ENCODE peak calls at places on chromosomes 5 and 9, in four cellular contexts. One of them, this sample, is unnamed.

GRCh38 chr5:40437452-40437861 is 242.3 kb upstream of the PTGER4 start:
- DNase-seq in CD8-positive, alpha-beta T cell: no peak
- DNase-seq in effector memory CD4-positive, alpha-beta T cell: peak; percentile 5
- DNase-seq in psoas muscle: no peak
- DNase-seq in this sample: peak; percentile 57

GRCh38 chr5:142641681-142642080 is 44.2 kb downstream of the FGF1 start:
- DNase-seq in psoas muscle: no peak
- DNase-seq in effector memory CD4-positive, alpha-beta T cell: no peak
- DNase-seq in CD8-positive, alpha-beta T cell: no peak
- DNase-seq in this sample: no peak

GRCh38 chr5:68149189-68149588 is 66.4 kb upstream of the PIK3R1 start:
- DNase-seq in CD8-positive, alpha-beta T cell: no peak
- DNase-seq in effector memory CD4-positive, alpha-beta T cell: no peak
- DNase-seq in psoas muscle: no peak
- DNase-seq in this sample: no peak

GRCh38 chr5:146428658-146429057 is 18.5 kb upstream of the TCERG1 start:
- DNase-seq in CD8-positive, alpha-beta T cell: no peak
- DNase-seq in effector memory CD4-positive, alpha-beta T cell: no peak
- DNase-seq in psoas muscle: no peak
- DNase-seq in this sample: no peak

GRCh38 chr9:34381323-34381722 is 4.6 kb upstream of the MYORG start:
- DNase-seq in effector memory CD4-positive, alpha-beta T cell: no peak
- DNase-seq in CD8-positive, alpha-beta T cell: no peak
- DNase-seq in psoas muscle: no peak
- DNase-seq in this sample: peak; percentile 23

GRCh38 chr5:17327048-17327447 is 109.6 kb downstream of the BASP1 start:
- DNase-seq in CD8-positive, alpha-beta T cell: no peak
- DNase-seq in effector memory CD4-positive, alpha-beta T cell: no peak
- DNase-seq in psoas muscle: no peak
- DNase-seq in this sample: no peak

GRCh38 chr9:1951446-1951845 is 63.7 kb upstream of the SMARCA2 start:
- DNase-seq in CD8-positive, alpha-beta T cell: no peak
- DNase-seq in effector memory CD4-positive, alpha-beta T cell: no peak
- DNase-seq in psoas muscle: no peak
- DNase-seq in this sample: no peak

GRCh38 chr9:117547904-117548303 is 133.0 kb upstream of the ASTN2 start:
- DNase-seq in effector memory CD4-positive, alpha-beta T cell: no peak
- DNase-seq in CD8-positive, alpha-beta T cell: no peak
- DNase-seq in psoas muscle: no peak
- DNase-seq in this sample: no peak

GRCh38 chr9:80157128-80157527 is 585.4 kb downstream of the TLE4 start:
- DNase-seq in psoas muscle: no peak
- DNase-seq in effector memory CD4-positive, alpha-beta T cell: no peak
- DNase-seq in CD8-positive, alpha-beta T cell: no peak
- DNase-seq in this sample: no peak

GRCh38 chr9:80157561-80157983 is 585.8 kb downstream of the TLE4 start:
- DNase-seq in psoas muscle: no peak
- DNase-seq in effector memory CD4-positive, alpha-beta T cell: no peak
- DNase-seq in CD8-positive, alpha-beta T cell: no peak
- DNase-seq in this sample: no peak

GRCh38 chr9:80158150-80158549 is 586.4 kb downstream of the TLE4 start:
- DNase-seq in effector memory CD4-positive, alpha-beta T cell: no peak
- DNase-seq in psoas muscle: no peak
- DNase-seq in CD8-positive, alpha-beta T cell: no peak
- DNase-seq in this sample: no peak

GRCh38 chr9:80156262-80156661 is 584.5 kb downstream of the TLE4 start:
- DNase-seq in effector memory CD4-positive, alpha-beta T cell: no peak
- DNase-seq in psoas muscle: no peak
- DNase-seq in CD8-positive, alpha-beta T cell: no peak
- DNase-seq in this sample: no peak

GRCh38 chr9:80156725-80157124 is 585.0 kb downstream of the TLE4 start:
- DNase-seq in psoas muscle: no peak
- DNase-seq in CD8-positive, alpha-beta T cell: no peak
- DNase-seq in effector memory CD4-positive, alpha-beta T cell: no peak
- DNase-seq in this sample: no peak
- H3K4me1 ChIP-seq in psoas muscle: no peaks in the 10 kb centered on the region
- H3K4me1 ChIP-seq in CD8-positive, alpha-beta T cell: no peaks in the 10 kb centered on the region
- H3K4me1 ChIP-seq in effector memory CD4-positive, alpha-beta T cell: no peaks in the 10 kb centered on the region
- H3K4me1 ChIP-seq in this sample: no peaks in the 10 kb centered on the region

DNA sequence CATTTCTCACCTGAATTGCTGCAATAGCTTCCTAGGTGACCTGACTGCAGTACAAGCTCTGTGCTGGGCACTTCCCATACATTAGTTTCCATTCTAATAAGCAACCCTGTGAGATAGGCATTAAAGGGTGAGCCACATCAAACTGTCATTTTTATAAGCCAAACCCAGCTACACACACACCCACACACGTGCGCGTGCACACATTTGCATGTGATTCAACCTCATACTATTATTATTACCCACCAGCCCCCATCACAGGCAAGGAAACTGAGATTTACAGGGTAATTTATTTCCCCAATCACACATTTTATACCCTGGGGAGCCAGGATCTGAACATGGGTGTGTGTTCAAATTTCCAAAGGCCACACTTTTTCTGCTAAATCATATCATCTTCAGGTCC is 93.6 kb downstream of the TTLL11 start:
- DNase-seq in CD8-positive, alpha-beta T cell: no peak
- DNase-seq in effector memory CD4-positive, alpha-beta T cell: no peak
- DNase-seq in psoas muscle: no peak
- DNase-seq in this sample: no peak
- H3K4me3 ChIP-seq in CD8-positive, alpha-beta T cell: no peak overlapping the region
- H3K4me3 ChIP-seq in effector memory CD4-positive, alpha-beta T cell: no peak overlapping the region
- H3K4me3 ChIP-seq in psoas muscle: no peak overlapping the region
- H3K4me3 ChIP-seq in this sample: no peak overlapping the region

GRCh38 chr5:180072556-180072955 is 997 bp upstream of the RNF130 start:
- DNase-seq in effector memory CD4-positive, alpha-beta T cell: no peak
- DNase-seq in CD8-positive, alpha-beta T cell: no peak
- DNase-seq in psoas muscle: peak; percentile 22
- DNase-seq in this sample: no peak
- H3K27me3 ChIP-seq in effector memory CD4-positive, alpha-beta T cell: no peaks in the 10 kb centered on the region
- H3K27me3 ChIP-seq in CD8-positive, alpha-beta T cell: no peaks in the 10 kb centered on the region
- H3K27me3 ChIP-seq in psoas muscle: no peaks in the 10 kb centered on the region
- H3K27me3 ChIP-seq in this sample: no peaks in the 10 kb centered on the region

GRCh38 chr5:62263401-62263800 is 42.6 kb upstream of the KIF2A start:
- DNase-seq in CD8-positive, alpha-beta T cell: no peak
- DNase-seq in psoas muscle: no peak
- DNase-seq in effector memory CD4-positive, alpha-beta T cell: no peak
- DNase-seq in this sample: no peak

GRCh38 chr5:62268239-62268638 is 37.8 kb upstream of the KIF2A start:
- DNase-seq in psoas muscle: no peak
- DNase-seq in CD8-positive, alpha-beta T cell: no peak
- DNase-seq in effector memory CD4-positive, alpha-beta T cell: no peak
- DNase-seq in this sample: no peak

GRCh38 chr5:62265648-62266112 is 40.3 kb upstream of the KIF2A start:
- DNase-seq in psoas muscle: no peak
- DNase-seq in effector memory CD4-positive, alpha-beta T cell: no peak
- DNase-seq in CD8-positive, alpha-beta T cell: no peak
- DNase-seq in this sample: no peak

GRCh38 chr5:62268792-62269191 is 37.2 kb upstream of the KIF2A start:
- DNase-seq in psoas muscle: no peak
- DNase-seq in CD8-positive, alpha-beta T cell: no peak
- DNase-seq in effector memory CD4-positive, alpha-beta T cell: no peak
- DNase-seq in this sample: no peak

GRCh38 chr5:62266573-62266972 is 39.4 kb upstream of the KIF2A start:
- DNase-seq in effector memory CD4-positive, alpha-beta T cell: no peak
- DNase-seq in psoas muscle: no peak
- DNase-seq in CD8-positive, alpha-beta T cell: no peak
- DNase-seq in this sample: no peak
- H3K4me1 ChIP-seq in effector memory CD4-positive, alpha-beta T cell: peaks cover 3% of the 10 kb centered on the region
- H3K4me1 ChIP-seq in psoas muscle: no peaks in the 10 kb centered on the region
- H3K4me1 ChIP-seq in CD8-positive, alpha-beta T cell: peaks cover 16% of the 10 kb centered on the region
- H3K4me1 ChIP-seq in this sample: no peaks in the 10 kb centered on the region

GRCh38 chr9:136723989-136724388 is 11.6 kb downstream of the DIPK1B start:
- DNase-seq in psoas muscle: no peak
- DNase-seq in effector memory CD4-positive, alpha-beta T cell: no peak
- DNase-seq in CD8-positive, alpha-beta T cell: no peak
- DNase-seq in this sample: no peak
- H3K4me3 ChIP-seq in psoas muscle: no peak overlapping the region
- H3K4me3 ChIP-seq in effector memory CD4-positive, alpha-beta T cell: no peak overlapping the region
- H3K4me3 ChIP-seq in CD8-positive, alpha-beta T cell: no peak overlapping the region
- H3K4me3 ChIP-seq in this sample: no peak overlapping the region